ENCODE peak calls at places on chromosome 12, in four cellular contexts. One of them, this sample, is unnamed.

GRCh38 chr12:131129839-131130238 is 176.1 kb downstream of the ADGRD1 start:
- DNase-seq in breast epithelium: no peak
- DNase-seq in cardiac muscle cell: no peak
- DNase-seq in IMR-90: no peak
- DNase-seq in this sample: no peak

GRCh38 chr12:120119395-120119973 is 2.9 kb upstream of the RAB35 start:
- DNase-seq in breast epithelium: no peak
- DNase-seq in cardiac muscle cell: no peak
- DNase-seq in IMR-90: peak; percentile 90
- DNase-seq in this sample: no peak

GRCh38 chr12:79194595-79194994 is 330.0 kb downstream of the SYT1 start:
- DNase-seq in IMR-90: peak; percentile 30
- DNase-seq in cardiac muscle cell: no peak
- DNase-seq in breast epithelium: no peak
- DNase-seq in this sample: no peak

GRCh38 chr12:107179883-107180282 is 86.5 kb upstream of the CRY1 start:
- DNase-seq in cardiac muscle cell: no peak
- DNase-seq in IMR-90: no peak
- DNase-seq in breast epithelium: no peak
- DNase-seq in this sample: no peak

GRCh38 chr12:1697253-1697652 is 6.4 kb downstream of the ADIPOR2 start:
- DNase-seq in IMR-90: no peak
- DNase-seq in breast epithelium: no peak
- DNase-seq in cardiac muscle cell: no peak
- DNase-seq in this sample: no peak

GRCh38 chr12:65556676-65557424 is 267.4 kb upstream of the HMGA2 start:
- DNase-seq in breast epithelium: peak; percentile 73
- DNase-seq in cardiac muscle cell: peak; percentile 89
- DNase-seq in IMR-90: peak; percentile 85
- DNase-seq in this sample: peak; percentile 79

GRCh38 chr12:123513805-123514204 is 19.7 kb downstream of the RILPL1 start:
- DNase-seq in cardiac muscle cell: no peak
- DNase-seq in breast epithelium: no peak
- DNase-seq in IMR-90: no peak
- DNase-seq in this sample: peak; percentile 73

GRCh38 chr12:95642583-95642982 is 91.3 kb upstream of the USP44 start:
- DNase-seq in cardiac muscle cell: no peak
- DNase-seq in IMR-90: no peak
- DNase-seq in breast epithelium: no peak
- DNase-seq in this sample: no peak

GRCh38 chr12:123369209-123369608 is 4.6 kb upstream of the SBNO1 start:
- DNase-seq in breast epithelium: no peak
- DNase-seq in cardiac muscle cell: no peak
- DNase-seq in IMR-90: no peak
- DNase-seq in this sample: no peak

GRCh38 chr12:78403681-78404080 is 460.9 kb upstream of the SYT1 start:
- DNase-seq in IMR-90: peak; percentile 40
- DNase-seq in cardiac muscle cell: peak; percentile 50
- DNase-seq in breast epithelium: no peak
- DNase-seq in this sample: no peak

GRCh38 chr12:8589679-8590078 is 23.0 kb downstream of the AICDA start:
- DNase-seq in breast epithelium: no peak
- DNase-seq in cardiac muscle cell: no peak
- DNase-seq in IMR-90: no peak
- DNase-seq in this sample: no peak

GRCh38 chr12:7868391-7868790 is 4.3 kb downstream of the SLC2A14 start:
- DNase-seq in cardiac muscle cell: no peak
- DNase-seq in breast epithelium: no peak
- DNase-seq in IMR-90: peak; percentile 48
- DNase-seq in this sample: no peak

GRCh38 chr12:3130053-3130805 is 53.0 kb downstream of the TSPAN9 start:
- DNase-seq in breast epithelium: no peak
- DNase-seq in cardiac muscle cell: no peak
- DNase-seq in IMR-90: peak; percentile 19
- DNase-seq in this sample: no peak

GRCh38 chr12:6961278-6961694 is 9.2 kb downstream of the PHB2 start:
- DNase-seq in breast epithelium: peak; percentile 79
- DNase-seq in cardiac muscle cell: peak; percentile 62
- DNase-seq in IMR-90: no peak
- DNase-seq in this sample: peak; percentile 79

GRCh38 chr12:56142184-56142784 is 10.1 kb upstream of the MYL6B start:
- DNase-seq in cardiac muscle cell: no peak
- DNase-seq in breast epithelium: no peak
- DNase-seq in IMR-90: no peak
- DNase-seq in this sample: no peak

GRCh38 chr12:56146492-56147460 is 5.6 kb upstream of the MYL6B start:
- DNase-seq in IMR-90: no peak
- DNase-seq in cardiac muscle cell: peak; percentile 56
- DNase-seq in breast epithelium: no peak
- DNase-seq in this sample: no peak

GRCh38 chr12:56145218-56145617 is 7.2 kb upstream of the MYL6B start:
- DNase-seq in breast epithelium: no peak
- DNase-seq in IMR-90: no peak
- DNase-seq in cardiac muscle cell: no peak
- DNase-seq in this sample: no peak

GRCh38 chr12:56143225-56143624 is 9.2 kb upstream of the MYL6B start:
- DNase-seq in cardiac muscle cell: no peak
- DNase-seq in breast epithelium: no peak
- DNase-seq in IMR-90: no peak
- DNase-seq in this sample: no peak

GRCh38 chr12:56143870-56144269 is 8.5 kb upstream of the MYL6B start:
- DNase-seq in breast epithelium: no peak
- DNase-seq in IMR-90: no peak
- DNase-seq in cardiac muscle cell: no peak
- DNase-seq in this sample: no peak
- H3K36me3 ChIP-seq in breast epithelium: peaks cover 9% of the 10 kb centered on the region
- H3K36me3 ChIP-seq in IMR-90: peaks cover 49% of the 10 kb centered on the region
- H3K36me3 ChIP-seq in cardiac muscle cell: peaks cover 28% of the 10 kb centered on the region
- H3K36me3 ChIP-seq in this sample: peaks cover 58% of the 10 kb centered on the region

GRCh38 chr12:121446760-121447159 is 46.8 kb downstream of the RNF34 start:
- DNase-seq in cardiac muscle cell: no peak
- DNase-seq in breast epithelium: no peak
- DNase-seq in IMR-90: no peak
- DNase-seq in this sample: no peak

GRCh38 chr12:121443193-121443829 is 43.4 kb downstream of the RNF34 start:
- DNase-seq in breast epithelium: peak; percentile 84
- DNase-seq in IMR-90: peak; percentile 70
- DNase-seq in cardiac muscle cell: peak; percentile 82
- DNase-seq in this sample: peak; percentile 74

GRCh38 chr12:121442028-121442948 is 42.4 kb downstream of the RNF34 start:
- DNase-seq in cardiac muscle cell: no peak
- DNase-seq in IMR-90: no peak
- DNase-seq in breast epithelium: no peak
- DNase-seq in this sample: no peak

GRCh38 chr12:121443911-121444841 is 44.3 kb downstream of the RNF34 start:
- DNase-seq in breast epithelium: no peak
- DNase-seq in IMR-90: no peak
- DNase-seq in cardiac muscle cell: no peak
- DNase-seq in this sample: no peak

GRCh38 chr12:121444842-121445202 is 44.9 kb downstream of the RNF34 start:
- DNase-seq in IMR-90: no peak
- DNase-seq in cardiac muscle cell: no peak
- DNase-seq in breast epithelium: no peak
- DNase-seq in this sample: no peak
- H3K36me3 ChIP-seq in IMR-90: peaks cover 38% of the 10 kb centered on the region
- H3K36me3 ChIP-seq in cardiac muscle cell: peaks cover 13% of the 10 kb centered on the region
- H3K36me3 ChIP-seq in breast epithelium: no peaks in the 10 kb centered on the region
- H3K36me3 ChIP-seq in this sample: peaks cover 31% of the 10 kb centered on the region

DNA sequence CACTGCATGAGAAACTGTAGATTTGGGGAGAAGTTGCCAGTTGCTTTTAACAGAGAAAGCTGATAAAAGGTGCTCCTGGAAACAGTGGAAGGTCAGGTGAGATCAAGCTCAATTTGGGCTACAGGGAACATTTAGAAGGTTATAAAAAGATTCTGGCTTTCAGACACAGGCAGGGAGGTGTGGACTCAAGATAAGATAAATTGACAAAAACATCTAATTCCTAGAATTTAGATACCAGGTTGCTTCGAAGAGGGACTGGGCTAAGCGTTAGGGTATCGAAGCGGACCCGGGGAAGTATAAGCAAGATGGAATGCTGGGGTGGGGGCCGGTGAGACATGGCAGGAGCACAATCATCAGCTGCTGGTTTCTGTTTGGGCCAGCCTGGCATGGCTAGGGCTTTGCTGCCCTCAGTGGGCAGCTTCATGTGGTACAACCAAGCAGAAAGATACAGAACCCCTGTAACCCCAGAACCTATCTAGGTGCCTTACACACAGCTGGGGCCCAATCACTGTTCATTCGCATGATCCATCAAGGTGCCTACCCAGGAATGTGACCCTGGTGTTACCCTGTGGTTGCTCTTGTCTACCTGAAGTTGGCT is 15.0 kb upstream of the CELA1 start:
- DNase-seq in IMR-90: no peak
- DNase-seq in cardiac muscle cell: no peak
- DNase-seq in breast epithelium: no peak
- DNase-seq in this sample: no peak
- H3K36me3 ChIP-seq in IMR-90: peaks cover 1% of the 10 kb centered on the region
- H3K36me3 ChIP-seq in cardiac muscle cell: no peaks in the 10 kb centered on the region
- H3K36me3 ChIP-seq in breast epithelium: no peaks in the 10 kb centered on the region
- H3K36me3 ChIP-seq in this sample: no peaks in the 10 kb centered on the region

GRCh38 chr12:48827513-48828096 is 9.3 kb downstream of the CACNB3 start:
- DNase-seq in cardiac muscle cell: no peak
- DNase-seq in IMR-90: no peak
- DNase-seq in breast epithelium: no peak
- DNase-seq in this sample: no peak
- H3K36me3 ChIP-seq in cardiac muscle cell: peaks cover 31% of the 10 kb centered on the region
- H3K36me3 ChIP-seq in IMR-90: peaks cover 93% of the 10 kb centered on the region
- H3K36me3 ChIP-seq in breast epithelium: peaks cover 4% of the 10 kb centered on the region
- H3K36me3 ChIP-seq in this sample: peaks cover 49% of the 10 kb centered on the region

GRCh38 chr12:101305226-101305779 is 25.4 kb downstream of the UTP20 start:
- DNase-seq in breast epithelium: no peak
- DNase-seq in IMR-90: no peak
- DNase-seq in cardiac muscle cell: no peak
- DNase-seq in this sample: no peak
- H3K36me3 ChIP-seq in breast epithelium: no peaks in the 10 kb centered on the region
- H3K36me3 ChIP-seq in IMR-90: peaks cover 23% of the 10 kb centered on the region
- H3K36me3 ChIP-seq in cardiac muscle cell: peaks cover 20% of the 10 kb centered on the region
- H3K36me3 ChIP-seq in this sample: peaks cover 69% of the 10 kb centered on the region

GRCh38 chr12:121325922-121326396 is 26.3 kb downstream of the ANAPC5 start:
- DNase-seq in cardiac muscle cell: peak; percentile 11
- DNase-seq in IMR-90: no peak
- DNase-seq in breast epithelium: no peak
- DNase-seq in this sample: no peak
- H3K36me3 ChIP-seq in cardiac muscle cell: peaks cover 58% of the 10 kb centered on the region
- H3K36me3 ChIP-seq in IMR-90: peaks cover 39% of the 10 kb centered on the region
- H3K36me3 ChIP-seq in breast epithelium: peaks cover 5% of the 10 kb centered on the region
- H3K36me3 ChIP-seq in this sample: peaks cover 81% of the 10 kb centered on the region